ENCODE peak calls at places on chromosomes 6 and 20, in nine cellular contexts. R is transverse colon, N is upper lobe of left lung, J is stomach, M is spleen, S is endothelial cell of umbilical vein, U is esophagus muscularis mucosa, H is H1, D is breast epithelium. P is an unnamed sample.

GRCh38 chr6:31576897-31577341 is 1.6 kb downstream of the TNF start:
- DNase-seq in J (peak), M (peak), S (no peak), H (no peak), U (no peak), N (no peak), D (no peak), R (peak), P (no peak)

GRCh38 chr20:5173763-5174162 is 47.0 kb downstream of the CDS2 start:
- DNase-seq in M (no peak), D (no peak), N (no peak), R (no peak), U (no peak), J (no peak), S (no peak), H (no peak), P (no peak)

GRCh38 chr20:62055106-62055861 is 10.4 kb downstream of the TAF4 start:
- DNase-seq in U (no peak), N (no peak), R (no peak), S (no peak), H (no peak), D (no peak), J (peak), M (peak), P (no peak)

GRCh38 chr6:163984446-163984936 is 570.0 kb downstream of the QKI start:
- DNase-seq in S (no peak), U (peak), M (no peak), D (no peak), N (no peak), H (no peak), J (no peak), R (no peak), P (no peak)

GRCh38 chr6:107033136-107033535 is 5.1 kb downstream of the MTRES1 start:
- DNase-seq in D (no peak), J (no peak), U (no peak), M (no peak), H (no peak), R (no peak), S (no peak), N (no peak), P (no peak)

GRCh38 chr20:54133434-54134427 is 40.1 kb downstream of the CYP24A1 start:
- DNase-seq in U (no peak), H (no peak), D (peak), N (no peak), R (peak), J (no peak), S (no peak), M (no peak), P (no peak)

GRCh38 chr6:157045831-157046454 is 268.8 kb downstream of the ARID1B start:
- DNase-seq in J (no peak), M (no peak), U (no peak), S (peak), N (no peak), H (no peak), D (no peak), R (no peak), P (no peak)

GRCh38 chr6:39273394-39273793 is 40.8 kb downstream of the KCNK17 start:
- DNase-seq in J (peak), U (no peak), D (no peak), R (peak), M (no peak), S (no peak), H (peak), N (peak), P (no peak)

GRCh38 chr6:31270788-31271640 is 878 bp downstream of the HLA-C start:
- DNase-seq in R (peak), U (no peak), M (peak), J (peak), D (no peak), H (peak), N (peak), S (peak), P (peak)

GRCh38 chr6:2871922-2872321 is 30.3 kb upstream of the SERPINB1 start:
- DNase-seq in N (no peak), U (no peak), J (no peak), M (no peak), S (no peak), R (no peak), D (no peak), H (no peak), P (no peak)

GRCh38 chr6:41236276-41236675 is 8.1 kb downstream of the TREML4 start:
- DNase-seq in U (peak), S (no peak), H (no peak), M (no peak), N (no peak), D (no peak), R (no peak), J (no peak), P (no peak)

GRCh38 chr6:109008061-109008460 is 86.6 kb downstream of the SESN1 start:
- DNase-seq in J (no peak), D (no peak), M (no peak), H (no peak), N (no peak), R (no peak), U (no peak), S (no peak), P (no peak)

GRCh38 chr6:27890351-27891299 is 21.6 kb downstream of the OR2B2 start:
- DNase-seq in M (peak), S (peak), U (no peak), H (peak), D (peak), R (peak), J (peak), N (peak), P (no peak)

GRCh38 chr6:131657630-131658111 is 20.6 kb downstream of the ENPP3 start:
- DNase-seq in M (no peak), N (no peak), J (no peak), H (no peak), U (no peak), D (no peak), S (no peak), R (no peak), P (no peak)

GRCh38 chr6:16137451-16137801 is 8.5 kb downstream of the MYLIP start:
- DNase-seq in U (no peak), S (no peak), M (no peak), N (no peak), R (no peak), D (no peak), H (no peak), J (no peak), P (no peak)
- TF ChIP-seq POLR2AphosphoS5 in U (no peak), S (no peak), M (no peak), N (no peak), R (no peak), D (no peak), H (no peak), J (no peak), P (no peak)

GRCh38 chr20:63657937-63658748 is at the start of gene RTEL1:
- DNase-seq in M (peak), J (peak), R (peak), S (peak), D (peak), H (peak), U (peak), N (peak), P (peak)
- TF ChIP-seq POLR2A in M (no peak), J (no peak), R (peak), S (peak), D (peak), H (peak), U (peak), N (peak), P (peak)

GRCh38 chr6:55826941-55827340 is 48.4 kb downstream of the BMP5 start:
- DNase-seq in D (no peak), H (no peak), R (no peak), U (no peak), S (no peak), J (no peak), N (no peak), M (no peak), P (no peak)

GRCh38 chr6:55822005-55822404 is 53.4 kb downstream of the BMP5 start:
- DNase-seq in U (no peak), H (no peak), S (no peak), D (no peak), J (no peak), M (no peak), R (no peak), N (no peak), P (no peak)

GRCh38 chr6:55827818-55828522 is 47.4 kb downstream of the BMP5 start:
- DNase-seq in U (no peak), R (no peak), S (no peak), N (no peak), H (no peak), M (no peak), D (no peak), J (no peak), P (no peak)

GRCh38 chr6:55822815-55823214 is 52.6 kb downstream of the BMP5 start:
- DNase-seq in M (no peak), U (no peak), H (no peak), D (no peak), J (no peak), N (no peak), S (no peak), R (no peak), P (no peak)

GRCh38 chr6:55825402-55826051 is 49.9 kb downstream of the BMP5 start:
- DNase-seq in R (no peak), H (no peak), J (no peak), U (no peak), M (no peak), S (peak), N (no peak), D (no peak), P (no peak)
- TF ChIP-seq POLR2AphosphoS5 in R (no peak), H (no peak), J (no peak), U (no peak), M (no peak), S (no peak), N (no peak), D (no peak), P (no peak)

GRCh38 chr20:23350855-23351838 is 556 bp downstream of the NXT1 start:
- DNase-seq in J (peak), D (peak), M (peak), R (peak), U (no peak), S (peak), N (peak), H (peak), P (no peak)
- TF ChIP-seq POLR2A in J (no peak), D (no peak), M (no peak), R (peak), U (no peak), S (no peak), N (peak), H (no peak), P (peak)

DNA sequence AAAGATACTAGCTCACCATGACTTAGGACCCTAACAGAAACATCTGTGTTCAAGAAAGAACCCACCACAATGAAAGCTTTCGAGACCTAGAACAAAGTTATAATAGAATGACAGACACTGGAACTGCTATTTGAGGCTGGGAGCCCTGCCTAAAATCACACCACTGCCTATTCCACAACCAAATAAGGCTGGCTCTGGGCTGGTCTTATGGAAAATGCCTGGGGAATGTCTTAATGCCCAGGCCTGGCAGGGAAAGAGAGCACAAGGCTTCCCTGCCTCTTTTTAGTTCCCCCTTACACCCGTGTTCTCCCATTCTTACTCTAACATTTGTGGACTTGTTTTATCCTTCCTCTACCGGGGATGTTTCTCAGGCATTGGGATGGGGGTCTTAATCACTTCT is 5.6 kb upstream of the METTL24 start:
- DNase-seq in S (no peak), M (no peak), D (no peak), N (no peak), H (no peak), R (no peak), J (no peak), U (no peak), P (no peak)
- TF ChIP-seq POLR2AphosphoS5 in S (no peak), M (no peak), D (no peak), N (no peak), H (no peak), R (peak), J (peak), U (peak), P (no peak)

DNA sequence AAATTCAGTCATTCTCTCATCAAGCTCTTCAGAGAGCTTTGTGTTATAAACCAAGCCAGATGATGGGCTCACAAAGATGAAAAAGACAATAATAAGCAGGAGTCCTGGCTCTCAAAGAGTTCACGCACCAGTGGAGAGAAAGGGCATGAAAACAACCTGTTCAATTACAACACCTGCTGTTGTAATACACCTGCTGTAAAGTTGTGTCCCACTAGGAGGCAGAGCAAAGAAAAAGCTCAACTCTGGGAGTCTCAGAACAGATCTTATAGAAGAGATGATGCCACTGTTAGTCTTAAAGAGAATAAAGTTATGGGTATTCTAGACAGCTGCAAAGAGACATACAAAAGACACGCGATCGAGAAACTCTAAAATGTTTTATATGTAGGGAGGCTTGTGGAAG is 100.6 kb downstream of the DCDC2 start:
- DNase-seq in S (no peak), U (no peak), M (no peak), J (no peak), D (no peak), N (no peak), R (no peak), H (no peak), P (no peak)
- TF ChIP-seq POLR2A in S (no peak), U (no peak), M (no peak), J (no peak), D (no peak), N (no peak), R (no peak), H (no peak), P (no peak)

DNA sequence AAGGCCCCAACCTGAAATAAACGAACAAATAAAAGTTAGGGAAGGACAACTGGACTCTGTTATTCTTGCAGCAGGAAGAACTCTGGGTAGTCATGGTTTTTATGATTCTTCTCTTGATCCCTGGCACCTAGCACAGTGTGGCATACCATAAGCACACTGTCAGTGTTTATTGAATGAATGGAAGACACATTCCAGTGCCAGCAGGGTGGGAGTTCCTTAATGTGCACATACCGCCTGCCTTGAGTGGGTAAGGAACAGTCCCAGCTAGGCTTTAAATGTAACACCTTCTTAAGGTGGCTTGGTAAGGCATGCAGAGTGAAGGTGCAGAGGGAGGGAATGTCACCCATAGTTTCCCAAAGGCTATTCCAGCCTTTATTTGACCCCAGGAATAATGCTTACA is 162.9 kb upstream of the CEP162 start:
- DNase-seq in M (no peak), D (no peak), J (no peak), R (no peak), N (no peak), S (no peak), H (no peak), U (no peak), P (no peak)
- TF ChIP-seq POLR2AphosphoS5 in M (no peak), D (no peak), J (no peak), R (no peak), N (no peak), S (no peak), H (no peak), U (no peak), P (no peak)

GRCh38 chr6:63440057-63440456 is 120.3 kb upstream of the LGSN start:
- DNase-seq in S (no peak), D (no peak), M (no peak), H (no peak), N (no peak), U (no peak), J (peak), R (no peak), P (no peak)
- TF ChIP-seq POLR2A in S (no peak), D (no peak), M (no peak), H (no peak), N (no peak), U (no peak), J (no peak), R (no peak), P (no peak)